ENCODE peak calls at places on chromosomes 5 and 9, in seven cellular contexts. W, V, D, B, O, M and E are unnamed samples.

GRCh38 chr5:52920929-52921328 is 68.2 kb upstream of the ITGA2 start:
- DNase-seq in W (no peak), V (no peak), D (no peak), B (no peak), O (no peak), M (no peak), E (peak)

GRCh38 chr5:132275367-132276220 is 18.1 kb downstream of the PDLIM4 start:
- DNase-seq in W (no peak), V (no peak), D (no peak), B (no peak), O (no peak), M (no peak), E (no peak)

GRCh38 chr5:116013207-116013777 is 19.0 kb upstream of the ARL14EPL start:
- DNase-seq in W (no peak), V (no peak), D (no peak), B (no peak), O (no peak), M (no peak), E (peak)

GRCh38 chr5:107474724-107475489 is 195.8 kb downstream of the EFNA5 start:
- DNase-seq in W (peak), V (no peak), D (no peak), B (peak), O (no peak), M (no peak), E (peak)

GRCh38 chr9:89440046-89440445 is 57.9 kb downstream of the SEMA4D start:
- DNase-seq in W (no peak), V (no peak), D (no peak), B (no peak), O (no peak), M (no peak), E (no peak)

GRCh38 chr9:32581512-32582143 is 8.7 kb upstream of the NDUFB6 start:
- DNase-seq in W (no peak), V (no peak), D (no peak), B (peak), O (peak), M (peak), E (peak)

GRCh38 chr5:143751342-143751741 is 60.6 kb upstream of the HMHB1 start:
- DNase-seq in W (no peak), V (no peak), D (no peak), B (no peak), O (no peak), M (no peak), E (no peak)

GRCh38 chr5:177546262-177546741 is 8.1 kb downstream of the FAM193B start:
- DNase-seq in W (no peak), V (no peak), D (peak), B (peak), O (peak), M (no peak), E (peak)

GRCh38 chr5:9490494-9491097 is 55.3 kb downstream of the SEMA5A start:
- DNase-seq in W (no peak), V (no peak), D (no peak), B (no peak), O (no peak), M (no peak), E (no peak)

GRCh38 chr9:105911104-105911911 is 217.0 kb downstream of the TMEM38B start:
- DNase-seq in W (no peak), V (no peak), D (peak), B (no peak), O (peak), M (no peak), E (no peak)

GRCh38 chr5:57417320-57417719 is 65.3 kb downstream of the ACTBL2 start:
- DNase-seq in W (no peak), V (no peak), D (no peak), B (no peak), O (no peak), M (no peak), E (no peak)

GRCh38 chr5:151684690-151685361 is 1.9 kb downstream of the SPARC start:
- DNase-seq in W (no peak), V (peak), D (peak), B (no peak), O (no peak), M (no peak), E (peak)

GRCh38 chr5:5658226-5658625 is 235.7 kb downstream of the ICE1 start:
- DNase-seq in W (peak), V (no peak), D (no peak), B (no peak), O (no peak), M (no peak), E (no peak)

GRCh38 chr9:124428751-124429529 is 13.7 kb upstream of the PSMB7 start:
- DNase-seq in W (no peak), V (no peak), D (no peak), B (no peak), O (no peak), M (no peak), E (no peak)

GRCh38 chr5:15615859-15616258 is 115.9 kb downstream of the FBXL7 start:
- DNase-seq in W (no peak), V (no peak), D (no peak), B (no peak), O (no peak), M (no peak), E (peak)

GRCh38 chr5:67610191-67610912 is 413.8 kb upstream of the CD180 start:
- DNase-seq in W (no peak), V (no peak), D (no peak), B (no peak), O (no peak), M (no peak), E (no peak)

GRCh38 chr5:169651526-169651925 is 14.5 kb downstream of the DOCK2 start:
- DNase-seq in W (no peak), V (no peak), D (no peak), B (no peak), O (no peak), M (peak), E (no peak)

GRCh38 chr5:136811086-136811485 is 445.7 kb upstream of the TRPC7 start:
- DNase-seq in W (no peak), V (no peak), D (no peak), B (no peak), O (no peak), M (no peak), E (peak)

GRCh38 chr5:158654415-158654814 is 445.3 kb downstream of the EBF1 start:
- DNase-seq in W (no peak), V (no peak), D (no peak), B (no peak), O (no peak), M (no peak), E (no peak)

GRCh38 chr5:51382508-51382758 is 815 bp upstream of the ISL1 start:
- DNase-seq in W (no peak), V (no peak), D (no peak), B (no peak), O (no peak), M (no peak), E (no peak)

GRCh38 chr9:86322973-86323644 is 31.1 kb downstream of the TUT7 start:
- DNase-seq in W (no peak), V (no peak), D (no peak), B (no peak), O (no peak), M (no peak), E (peak)

GRCh38 chr5:179504191-179504590 is 46.2 kb upstream of the RUFY1 start:
- DNase-seq in W (no peak), V (no peak), D (no peak), B (no peak), O (no peak), M (no peak), E (no peak)

GRCh38 chr9:106639873-106640568 is 222.9 kb upstream of the ZNF462 start:
- DNase-seq in W (no peak), V (no peak), D (no peak), B (no peak), O (no peak), M (no peak), E (no peak)

GRCh38 chr5:54761213-54761701 is 224.1 kb downstream of the ESM1 start:
- DNase-seq in W (no peak), V (no peak), D (no peak), B (no peak), O (no peak), M (no peak), E (peak)

GRCh38 chr9:130623466-130623865 is 40.9 kb upstream of the PRDM12 start:
- DNase-seq in W (no peak), V (no peak), D (no peak), B (no peak), O (no peak), M (no peak), E (no peak)

GRCh38 chr5:766666-767431 is 17.7 kb downstream of the ZDHHC11B start:
- DNase-seq in W (no peak), V (no peak), D (no peak), B (no peak), O (no peak), M (peak), E (no peak)

GRCh38 chr5:174428895-174429294 is 295.5 kb upstream of the MSX2 start:
- DNase-seq in W (no peak), V (no peak), D (no peak), B (no peak), O (no peak), M (no peak), E (no peak)

GRCh38 chr9:88681434-88681833 is 146.5 kb downstream of the NXNL2 start:
- DNase-seq in W (no peak), V (no peak), D (no peak), B (no peak), O (peak), M (no peak), E (no peak)

GRCh38 chr9:98231770-98232478 is 23.5 kb downstream of the TBC1D2 start:
- DNase-seq in W (no peak), V (no peak), D (no peak), B (no peak), O (no peak), M (no peak), E (peak)

GRCh38 chr5:124162782-124163532 is 583.5 kb downstream of the ZNF608 start:
- DNase-seq in W (no peak), V (no peak), D (no peak), B (no peak), O (peak), M (no peak), E (peak)

GRCh38 chr5:135041726-135042125 is 7.7 kb upstream of the PITX1 start:
- DNase-seq in W (no peak), V (no peak), D (no peak), B (no peak), O (no peak), M (no peak), E (no peak)

GRCh38 chr9:90974643-90975245 is 173.1 kb downstream of the SYK start:
- DNase-seq in W (no peak), V (no peak), D (no peak), B (no peak), O (no peak), M (no peak), E (no peak)

GRCh38 chr5:142398719-142399034 is 73.9 kb upstream of the SPRY4 start:
- DNase-seq in W (no peak), V (no peak), D (no peak), B (no peak), O (peak), M (no peak), E (no peak)

GRCh38 chr9:127333326-127334064 is 63.5 kb upstream of the SLC2A8 start:
- DNase-seq in W (no peak), V (no peak), D (no peak), B (no peak), O (no peak), M (no peak), E (no peak)

GRCh38 chr9:8366161-8366926 is 566.8 kb upstream of the DMAC1 start:
- DNase-seq in W (no peak), V (no peak), D (no peak), B (no peak), O (no peak), M (no peak), E (peak)

GRCh38 chr5:13809921-13810320 is 134.6 kb downstream of the DNAH5 start:
- DNase-seq in W (no peak), V (no peak), D (no peak), B (no peak), O (no peak), M (peak), E (no peak)

GRCh38 chr5:129496410-129496809 is 36.3 kb downstream of the ADAMTS19 start:
- DNase-seq in W (no peak), V (no peak), D (no peak), B (no peak), O (no peak), M (no peak), E (no peak)

GRCh38 chr5:158639876-158640570 is 459.7 kb downstream of the EBF1 start:
- DNase-seq in W (no peak), V (no peak), D (no peak), B (no peak), O (no peak), M (no peak), E (peak)

DNA sequence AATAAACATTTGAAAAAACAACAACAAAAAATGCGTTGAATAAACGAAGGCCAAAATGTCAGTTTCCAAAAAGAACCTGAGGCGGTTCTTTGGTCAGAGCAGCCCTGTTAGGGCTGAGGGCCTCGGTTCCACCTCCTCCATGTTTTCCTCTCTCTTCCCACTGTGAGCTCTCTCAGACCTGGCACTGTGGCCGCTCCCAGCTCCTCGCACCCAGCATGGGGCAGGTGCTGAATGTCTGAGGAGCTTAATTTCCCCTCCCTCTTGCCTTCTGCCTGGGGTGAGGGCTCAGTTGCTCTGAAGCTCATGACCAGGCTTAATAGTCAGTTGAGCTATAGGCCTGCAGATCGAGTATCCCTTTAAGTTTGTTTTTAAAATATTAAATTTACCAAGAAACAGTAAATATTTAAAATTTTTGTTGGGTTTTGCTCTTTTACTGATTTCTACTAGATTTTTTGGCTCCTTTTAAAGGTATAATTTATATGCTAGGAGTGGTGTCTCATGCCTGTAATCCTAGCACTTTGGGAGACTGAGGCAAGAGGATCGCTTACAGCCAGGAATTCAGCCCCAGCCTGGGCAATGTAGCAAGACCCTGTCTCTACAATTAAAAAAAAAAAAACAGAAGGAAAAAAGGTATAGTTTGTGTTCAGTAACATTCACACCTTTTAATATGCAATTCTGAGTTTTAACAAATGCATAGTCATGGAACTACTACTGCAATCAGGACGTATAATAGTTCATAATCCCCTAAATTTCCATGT is 28.1 kb downstream of the DAPK1 start:
- DNase-seq in W (no peak), V (no peak), D (no peak), B (no peak), O (no peak), M (no peak), E (no peak)
- TF ChIP-seq USF2 in W (no peak), V (no peak), D (no peak), B (no peak), O (no peak), M (no peak), E (no peak)

GRCh38 chr9:110782701-110783100 is 114.1 kb downstream of the MUSK start:
- DNase-seq in W (no peak), V (no peak), D (no peak), B (no peak), O (no peak), M (no peak), E (peak)
- TF ChIP-seq USF2 in W (no peak), V (no peak), D (no peak), B (no peak), O (no peak), M (no peak), E (no peak)

GRCh38 chr9:117403848-117404247 is 11.0 kb downstream of the ASTN2 start:
- DNase-seq in W (no peak), V (no peak), D (no peak), B (no peak), O (no peak), M (no peak), E (no peak)
- TF ChIP-seq USF2 in W (no peak), V (no peak), D (no peak), B (no peak), O (no peak), M (no peak), E (no peak)

DNA sequence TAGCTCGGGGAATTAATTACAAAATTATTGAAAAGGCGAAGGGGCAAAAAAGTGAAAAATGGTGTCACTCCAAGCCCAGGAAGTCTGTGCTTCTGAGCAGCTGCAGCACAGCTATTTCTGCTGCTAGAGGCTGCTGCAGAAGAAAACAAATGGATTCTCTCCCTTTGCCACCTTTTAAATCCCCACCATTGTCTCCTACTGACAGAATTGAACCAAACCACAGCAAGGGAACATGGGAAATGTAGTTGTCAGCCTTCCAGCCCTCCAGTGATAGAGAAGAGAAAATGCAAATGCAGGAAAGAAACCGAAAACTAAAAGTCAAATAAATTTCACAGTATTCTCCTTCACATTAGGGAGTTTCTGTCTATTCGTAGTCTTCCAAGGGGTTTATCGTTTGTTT is 33.4 kb upstream of the CDC42SE2 start:
- DNase-seq in W (no peak), V (no peak), D (no peak), B (no peak), O (peak), M (peak), E (no peak)
- TF ChIP-seq USF2 in W (no peak), V (no peak), D (no peak), B (no peak), O (no peak), M (no peak), E (no peak)

GRCh38 chr9:34990908-34991832 is 1.6 kb downstream of the DNAJB5 start:
- DNase-seq in W (no peak), V (no peak), D (no peak), B (no peak), O (no peak), M (no peak), E (no peak)

GRCh38 chr9:34989056-34989945 is at the start of gene DNAJB5:
- DNase-seq in W (peak), V (peak), D (peak), B (peak), O (peak), M (peak), E (peak)

GRCh38 chr9:34991833-34992375 is 2.4 kb downstream of the DNAJB5 start:
- DNase-seq in W (no peak), V (peak), D (no peak), B (no peak), O (peak), M (no peak), E (no peak)

GRCh38 chr9:34988218-34989055 is 1.1 kb upstream of the DNAJB5 start:
- DNase-seq in W (no peak), V (peak), D (no peak), B (no peak), O (no peak), M (peak), E (no peak)

GRCh38 chr9:34989946-34990635 is 546 bp downstream of the DNAJB5 start:
- DNase-seq in W (no peak), V (peak), D (no peak), B (no peak), O (no peak), M (peak), E (peak)
- TF ChIP-seq USF2 in W (no peak), V (no peak), D (no peak), B (no peak), O (no peak), M (no peak), E (no peak)

DNA sequence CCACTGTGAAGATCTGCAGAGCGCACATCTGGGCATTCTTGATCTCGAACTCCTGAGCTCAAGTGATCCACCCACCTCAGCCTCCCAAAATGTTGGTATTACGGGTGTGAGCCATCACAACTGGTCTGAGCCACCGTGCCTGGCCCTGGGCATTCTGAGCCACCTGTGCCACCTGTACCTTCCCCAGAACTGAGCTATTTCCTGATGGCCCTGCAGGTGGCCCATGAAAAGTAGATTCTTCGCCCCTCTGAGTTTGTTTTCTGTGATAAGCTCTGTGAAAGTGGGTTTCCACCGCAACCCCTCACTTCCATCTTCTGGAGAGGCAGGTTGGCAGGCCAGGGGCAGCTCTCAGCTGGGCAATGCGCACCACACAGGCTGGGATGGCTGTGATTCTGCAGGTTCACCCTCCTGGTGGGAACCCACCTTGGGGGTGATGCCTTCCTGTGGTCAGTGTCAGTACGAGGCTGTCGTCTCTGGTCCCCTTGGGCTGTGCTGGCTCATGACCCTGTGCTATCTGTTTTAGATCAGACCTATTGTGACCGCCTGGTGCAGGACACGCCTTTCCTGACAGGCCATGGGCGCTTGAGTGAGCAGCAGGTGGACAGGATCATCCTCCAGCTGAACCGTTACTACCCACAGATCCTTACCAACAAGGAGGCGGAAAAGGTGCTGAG is 11.3 kb downstream of the CARD19 start:
- DNase-seq in W (no peak), V (no peak), D (no peak), B (no peak), O (no peak), M (no peak), E (no peak)
- TF ChIP-seq USF2 in W (no peak), V (no peak), D (no peak), B (no peak), O (no peak), M (no peak), E (no peak)